ENCODE peak calls at places on chromosomes 7 and 10, in ten cellular contexts. W is left ventricle myocardium inferior; O is MM.1S; U is IMR-90; J is sigmoid colon; P is A549; C is colonic mucosa; V is CD8-positive, alpha-beta T cell; Y is stomach; D is kidney epithelial cell. Q is an unnamed sample.

GRCh38 chr10:101752241-101752640 is 23.7 kb downstream of the FGF8 start:
- DNase-seq in J (no peak), V (no peak), D (no peak), Y (no peak), C (no peak), W (no peak), O (no peak), U (no peak), P (no peak), Q (no peak)

GRCh38 chr10:6239213-6239991 is 36.7 kb downstream of the PFKFB3 start:
- DNase-seq in J (peak; percentile 88), C (no peak), P (peak; percentile 98), O (peak; percentile 56), W (no peak), V (peak; percentile 67), D (peak; percentile 97), Y (peak; percentile 42), U (peak; percentile 99), Q (peak; percentile 62)

GRCh38 chr10:614341-614664 is 75.2 kb downstream of the DIP2C start:
- DNase-seq in Y (no peak), J (no peak), P (no peak), D (no peak), U (no peak), C (no peak), W (no peak), O (no peak), V (no peak), Q (no peak)

GRCh38 chr10:34804306-34804705 is 10.8 kb downstream of the PARD3 start:
- DNase-seq in J (no peak), W (no peak), O (no peak), V (no peak), Y (no peak), U (peak; percentile 10), D (no peak), P (no peak), C (no peak), Q (no peak)

GRCh38 chr10:94500063-94500462 is 45.5 kb upstream of the HELLS start:
- DNase-seq in Y (no peak), J (no peak), C (no peak), V (no peak), W (no peak), U (no peak), D (no peak), O (no peak), P (peak; percentile 36), Q (no peak)

GRCh38 chr10:100148353-100149211 is 37.2 kb downstream of the ERLIN1 start:
- DNase-seq in P (peak; percentile 37), Y (no peak), O (no peak), D (peak; percentile 59), J (no peak), C (no peak), W (no peak), U (peak; percentile 58), V (no peak), Q (no peak)

GRCh38 chr10:60021324-60021723 is 115.0 kb upstream of the CCDC6 start:
- DNase-seq in Y (no peak), P (no peak), J (no peak), O (no peak), D (no peak), C (no peak), W (no peak), V (no peak), U (no peak), Q (no peak)

GRCh38 chr10:74289956-74290355 is 138.9 kb downstream of the ADK start:
- DNase-seq in Y (no peak), U (peak; percentile 11), C (no peak), O (no peak), J (no peak), V (no peak), P (no peak), D (no peak), W (no peak), Q (no peak)

GRCh38 chr7:28069788-28070187 is 110.8 kb downstream of the JAZF1 start:
- DNase-seq in Y (no peak), J (peak; percentile 92), U (peak; percentile 79), D (no peak), P (no peak), O (no peak), C (peak; percentile 25), W (peak; percentile 50), V (no peak), Q (no peak)

GRCh38 chr10:63670291-63670898 is 149.2 kb downstream of the REEP3 start:
- DNase-seq in D (no peak), V (no peak), O (no peak), C (no peak), P (no peak), J (no peak), Y (no peak), W (no peak), U (no peak), Q (no peak)

GRCh38 chr10:19817251-19818046 is 1.2 kb downstream of the PLXDC2 start:
- DNase-seq in O (peak; percentile 24), U (no peak), V (no peak), P (no peak), W (no peak), D (no peak), Y (no peak), C (peak; percentile 65), J (peak; percentile 72), Q (peak; percentile 54)

GRCh38 chr10:59557052-59557451 is 152.6 kb downstream of the SLC16A9 start:
- DNase-seq in Y (no peak), W (no peak), C (no peak), D (no peak), V (no peak), J (no peak), P (no peak), U (no peak), O (no peak), Q (no peak)

GRCh38 chr7:132257253-132257652 is 319.0 kb downstream of the PLXNA4 start:
- DNase-seq in Y (no peak), P (no peak), U (no peak), C (no peak), D (no peak), W (no peak), O (no peak), J (no peak), V (no peak), Q (no peak)

GRCh38 chr7:132258231-132258630 is 318.0 kb downstream of the PLXNA4 start:
- DNase-seq in C (no peak), U (no peak), D (no peak), V (no peak), O (no peak), J (no peak), Y (no peak), W (no peak), P (no peak), Q (no peak)

GRCh38 chr7:132261296-132261695 is 315.0 kb downstream of the PLXNA4 start:
- DNase-seq in Y (no peak), C (no peak), O (no peak), J (no peak), W (no peak), D (no peak), V (no peak), U (no peak), P (no peak), Q (no peak)

GRCh38 chr7:132263151-132263550 is 313.1 kb downstream of the PLXNA4 start:
- DNase-seq in O (no peak), C (no peak), D (no peak), U (no peak), Y (no peak), P (no peak), J (no peak), W (no peak), V (no peak), Q (no peak)
- TF ChIP-seq CTCF in O (no peak), C (no peak), D (no peak), U (no peak), Y (no peak), P (no peak), J (no peak), W (no peak), V (no peak), Q (no peak)

DNA sequence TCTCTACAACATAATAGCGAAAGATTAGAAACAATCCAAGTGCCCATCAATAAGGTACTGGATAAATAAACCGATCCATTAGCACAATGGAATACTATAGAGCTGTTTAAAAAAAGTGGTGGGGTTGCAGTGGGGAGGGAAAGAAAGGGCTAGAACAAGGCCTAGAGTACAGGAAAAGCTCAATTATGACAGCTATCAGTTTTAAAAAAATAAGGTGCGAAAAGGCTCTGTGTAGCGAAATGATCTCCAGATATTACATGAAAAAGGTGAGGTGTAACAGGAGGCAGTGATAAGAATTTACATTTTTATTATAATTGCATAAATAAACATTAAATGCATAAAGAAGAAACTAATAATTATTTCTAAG is 30.8 kb downstream of the CYTH3 start:
- DNase-seq in U (no peak), J (no peak), V (no peak), D (no peak), P (no peak), C (no peak), O (no peak), W (no peak), Y (no peak), Q (no peak)
- H3K4me3 ChIP-seq in U (no peak overlapping the region), J (no peak overlapping the region), V (no peak overlapping the region), D (no peak overlapping the region), P (no peak overlapping the region), C (no peak overlapping the region), O (no peak overlapping the region), W (no peak overlapping the region), Y (no peak overlapping the region), Q (no peak overlapping the region)

DNA sequence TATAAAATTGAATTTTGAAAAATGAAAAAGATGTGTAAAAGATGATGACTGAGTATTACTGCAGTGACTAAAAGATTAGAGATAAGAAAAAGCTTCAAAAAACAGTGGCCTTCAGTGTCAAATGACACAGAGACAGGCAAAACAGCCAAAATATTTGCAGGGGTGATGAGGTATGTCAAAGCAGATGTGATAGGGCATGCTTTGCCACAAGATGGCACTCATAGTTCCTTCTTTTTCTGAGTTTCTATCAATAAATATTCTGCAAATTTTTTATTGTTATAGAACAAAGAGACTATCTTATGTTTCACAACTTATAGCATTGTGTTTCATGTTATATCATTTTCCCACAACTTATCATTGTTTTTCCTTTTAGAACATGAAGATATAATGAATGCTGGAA is 344.1 kb upstream of the HPS1 start:
- DNase-seq in O (peak; percentile 28), C (no peak), Y (no peak), J (no peak), P (no peak), D (no peak), U (peak; percentile 12), W (no peak), V (no peak), Q (no peak)
- TF ChIP-seq CTCF in O (peak; percentile 58), C (peak; percentile 11), Y (no peak), J (no peak), P (peak; percentile 43), D (peak; percentile 41), U (peak; percentile 29), W (peak; percentile 32), V (no peak), Q (no peak)

DNA sequence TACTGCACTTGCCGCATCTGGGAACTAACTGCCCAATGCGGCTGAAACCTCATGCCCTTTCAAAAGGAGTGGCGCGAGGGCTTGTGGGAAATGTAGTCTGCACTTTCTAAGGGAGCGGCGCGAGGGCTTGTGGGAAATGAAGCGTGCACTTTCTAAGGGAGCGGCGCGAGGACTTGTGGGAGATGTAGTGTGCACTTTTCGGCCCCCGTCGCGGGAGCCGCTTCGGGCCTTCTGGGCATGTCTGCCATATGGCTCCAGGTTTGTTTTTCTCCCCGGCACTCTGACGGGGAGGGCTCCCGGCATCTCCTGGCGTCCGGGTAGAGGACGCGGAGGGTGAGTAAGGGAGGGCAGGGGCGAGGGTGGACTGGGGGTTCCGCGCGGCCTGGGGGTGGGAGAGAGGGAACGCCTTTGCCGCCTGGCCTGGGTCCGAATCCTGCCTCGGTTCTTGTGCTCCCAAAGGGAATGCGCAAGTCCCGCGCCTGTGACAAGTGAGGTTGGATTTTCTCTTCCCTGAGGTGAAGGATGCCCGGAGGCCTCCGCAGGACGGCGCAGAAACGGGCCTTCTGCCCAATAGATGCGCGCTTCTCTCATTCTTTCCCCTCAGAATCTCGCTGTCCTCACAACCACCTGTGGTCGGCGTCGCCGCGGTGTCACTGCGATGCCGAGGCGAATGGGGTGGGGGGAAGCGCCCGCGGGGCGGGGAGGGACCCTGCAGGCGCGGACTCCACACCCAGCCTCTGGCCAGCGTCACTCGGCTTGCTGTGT is at the start of gene ZNF37A:
- DNase-seq in J (peak; percentile 96), C (peak; percentile 96), P (peak; percentile 97), V (peak; percentile 91), O (peak; percentile 97), Y (peak; percentile 95), U (peak; percentile 97), W (peak; percentile 93), D (peak; percentile 85), Q (peak; percentile 98)
- H3K4me3 ChIP-seq in J (peak within 1 kb of the TSS; percentile 78), C (peak within 1 kb of the TSS; percentile 90), P (peak within 1 kb of the TSS; percentile 73), V (peak within 1 kb of the TSS; percentile 52), O (peak within 1 kb of the TSS; percentile 92), Y (peak within 1 kb of the TSS; percentile 79), U (peak within 1 kb of the TSS; percentile 71), W (peak within 1 kb of the TSS; percentile 82), D (peak within 1 kb of the TSS; percentile 80), Q (peak within 1 kb of the TSS; percentile 85)

Q was measured in lower leg skin.